ENCODE peak calls at places on chromosomes 7 and 10, in nine cellular contexts. K is NCI-H1105 treated with DMSO at 0.1 percent for 48 hours; M is endothelial cell; N is stimulated activated effector memory CD8-positive, alpha-beta T cell treated with anti-CD3 and anti-CD28 coated beads, Interleukin-12 subunit alpha, Interleukin-12 subunit beta, amount 100 ng/mL, for 72 hours; F is NCI-H345; Y is glutamatergic neuron; T is AG08395; U is D721Med; C is GM10248. J is an unnamed sample.

GRCh38 chr7:64886956-64887545 is 16.0 kb upstream of the ZNF273 start:
- DNase-seq in K (no peak), M (no peak), N (no peak), F (no peak), Y (no peak), T (no peak), U (peak; percentile 1), C (no peak), J (no peak)

GRCh38 chr10:89079991-89080390 is 89.4 kb downstream of the FAS start:
- DNase-seq in K (no peak), M (no peak), N (no peak), F (no peak), Y (no peak), T (no peak), U (no peak), C (no peak), J (peak; percentile 67)

GRCh38 chr7:41910916-41911315 is 208.0 kb upstream of the INHBA start:
- DNase-seq in K (no peak), M (no peak), N (no peak), F (no peak), Y (no peak), T (no peak), U (no peak), C (no peak), J (no peak)

GRCh38 chr10:85492684-85493083 is 873.9 kb downstream of the GRID1 start:
- DNase-seq in K (no peak), M (no peak), N (no peak), F (no peak), Y (no peak), T (no peak), U (no peak), C (no peak), J (no peak)

GRCh38 chr7:38185938-38186337 is 7.9 kb downstream of the STARD3NL start:
- DNase-seq in K (no peak), M (no peak), N (no peak), F (no peak), Y (no peak), T (no peak), U (no peak), C (no peak), J (no peak)

GRCh38 chr7:116499168-116500070 is at the start of gene CAV2:
- DNase-seq in K (no peak), M (peak; percentile 62), N (peak; percentile 14), F (peak; percentile 63), Y (peak; percentile 56), T (peak; percentile 82), U (no peak), C (peak; percentile 39), J (peak; percentile 71)

GRCh38 chr7:153061913-153062528 is 302.5 kb downstream of the ACTR3B start:
- DNase-seq in K (no peak), M (peak; percentile 59), N (no peak), F (no peak), Y (no peak), T (no peak), U (no peak), C (no peak), J (no peak)

GRCh38 chr7:100856871-100857282 is 4.4 kb downstream of the SLC12A9 start:
- DNase-seq in K (no peak), M (no peak), N (no peak), F (no peak), Y (no peak), T (no peak), U (no peak), C (no peak), J (no peak)

GRCh38 chr10:18959369-18959768 is 89.2 kb upstream of the MALRD1 start:
- DNase-seq in K (no peak), M (no peak), N (no peak), F (no peak), Y (no peak), T (no peak), U (no peak), C (no peak), J (no peak)

GRCh38 chr10:66990431-66990830 is 64.6 kb downstream of the LRRTM3 start:
- DNase-seq in K (no peak), M (no peak), N (no peak), F (no peak), Y (no peak), T (no peak), U (no peak), C (no peak), J (no peak)

J was measured in foreskin fibroblast.